ENCODE peak calls at places on chromosomes 12 and 14, in nine cellular contexts. One of them, this sample, is unnamed.
A peak's percentile ranks its signal among the peaks of the same experiment; 100 is the strongest.

GRCh38 chr14:105166571-105167302 is 1.8 kb downstream of the JAG2 start:
- DNase-seq in fibroblast of lung: no peak
- DNase-seq in endothelial cell: no peak
- DNase-seq in choroid plexus epithelial cell: no peak
- DNase-seq in body of pancreas: no peak
- DNase-seq in Caco-2: no peak
- DNase-seq in left ventricle myocardium inferior: no peak
- DNase-seq in RWPE1: no peak
- DNase-seq in esophagus muscularis mucosa: no peak
- DNase-seq in this sample: no peak

GRCh38 chr12:53660064-53660463 is 15.8 kb downstream of the ATP5MC2 start:
- DNase-seq in fibroblast of lung: peak; percentile 46
- DNase-seq in endothelial cell: no peak
- DNase-seq in choroid plexus epithelial cell: peak; percentile 24
- DNase-seq in body of pancreas: no peak
- DNase-seq in Caco-2: no peak
- DNase-seq in left ventricle myocardium inferior: no peak
- DNase-seq in RWPE1: no peak
- DNase-seq in esophagus muscularis mucosa: no peak
- DNase-seq in this sample: no peak

GRCh38 chr12:46787496-46788055 is 38.2 kb downstream of the SLC38A4 start:
- DNase-seq in fibroblast of lung: no peak
- DNase-seq in endothelial cell: no peak
- DNase-seq in choroid plexus epithelial cell: peak; percentile 23
- DNase-seq in body of pancreas: no peak
- DNase-seq in Caco-2: no peak
- DNase-seq in left ventricle myocardium inferior: no peak
- DNase-seq in RWPE1: no peak
- DNase-seq in esophagus muscularis mucosa: no peak
- DNase-seq in this sample: no peak

GRCh38 chr12:117155278-117156060 is 34.8 kb downstream of the FBXO21 start:
- DNase-seq in fibroblast of lung: peak; percentile 26
- DNase-seq in endothelial cell: peak; percentile 85
- DNase-seq in choroid plexus epithelial cell: peak; percentile 39
- DNase-seq in body of pancreas: peak; percentile 81
- DNase-seq in Caco-2: peak; percentile 95
- DNase-seq in left ventricle myocardium inferior: peak; percentile 36
- DNase-seq in RWPE1: peak; percentile 94
- DNase-seq in esophagus muscularis mucosa: no peak
- DNase-seq in this sample: peak; percentile 73

GRCh38 chr12:110813298-110813697 is 33.5 kb upstream of the CCDC63 start:
- DNase-seq in fibroblast of lung: no peak
- DNase-seq in endothelial cell: no peak
- DNase-seq in choroid plexus epithelial cell: no peak
- DNase-seq in body of pancreas: no peak
- DNase-seq in Caco-2: no peak
- DNase-seq in left ventricle myocardium inferior: no peak
- DNase-seq in RWPE1: no peak
- DNase-seq in esophagus muscularis mucosa: no peak
- DNase-seq in this sample: no peak

GRCh38 chr14:66508846-66509621 is 1.1 kb downstream of the GPHN start:
- DNase-seq in fibroblast of lung: peak; percentile 36
- DNase-seq in endothelial cell: peak; percentile 33
- DNase-seq in choroid plexus epithelial cell: peak; percentile 33
- DNase-seq in body of pancreas: peak; percentile 37
- DNase-seq in Caco-2: peak; percentile 41
- DNase-seq in left ventricle myocardium inferior: peak; percentile 29
- DNase-seq in RWPE1: peak; percentile 37
- DNase-seq in esophagus muscularis mucosa: no peak
- DNase-seq in this sample: peak; percentile 53

GRCh38 chr12:26327975-26328635 is 132.7 kb downstream of the SSPN start:
- DNase-seq in fibroblast of lung: no peak
- DNase-seq in endothelial cell: no peak
- DNase-seq in choroid plexus epithelial cell: no peak
- DNase-seq in body of pancreas: no peak
- DNase-seq in Caco-2: no peak
- DNase-seq in left ventricle myocardium inferior: no peak
- DNase-seq in RWPE1: no peak
- DNase-seq in esophagus muscularis mucosa: no peak
- DNase-seq in this sample: no peak

GRCh38 chr12:3275171-3276041 is 198.2 kb downstream of the TSPAN9 start:
- DNase-seq in fibroblast of lung: peak; percentile 66
- DNase-seq in endothelial cell: peak; percentile 84
- DNase-seq in choroid plexus epithelial cell: peak; percentile 80
- DNase-seq in body of pancreas: peak; percentile 77
- DNase-seq in Caco-2: peak; percentile 68
- DNase-seq in left ventricle myocardium inferior: peak; percentile 80
- DNase-seq in RWPE1: peak; percentile 74
- DNase-seq in esophagus muscularis mucosa: no peak
- DNase-seq in this sample: peak; percentile 99

GRCh38 chr12:6262635-6263034 is 47.8 kb upstream of the PLEKHG6 start:
- DNase-seq in fibroblast of lung: no peak
- DNase-seq in endothelial cell: no peak
- DNase-seq in choroid plexus epithelial cell: no peak
- DNase-seq in body of pancreas: no peak
- DNase-seq in Caco-2: no peak
- DNase-seq in left ventricle myocardium inferior: no peak
- DNase-seq in RWPE1: no peak
- DNase-seq in esophagus muscularis mucosa: no peak
- DNase-seq in this sample: no peak

GRCh38 chr14:66043921-66044320 is 442.2 kb upstream of the CCDC196 start:
- DNase-seq in fibroblast of lung: no peak
- DNase-seq in endothelial cell: no peak
- DNase-seq in choroid plexus epithelial cell: no peak
- DNase-seq in body of pancreas: no peak
- DNase-seq in Caco-2: no peak
- DNase-seq in left ventricle myocardium inferior: no peak
- DNase-seq in RWPE1: no peak
- DNase-seq in esophagus muscularis mucosa: no peak
- DNase-seq in this sample: no peak

GRCh38 chr14:69694730-69695663 is 71.9 kb upstream of the SRSF5 start:
- DNase-seq in fibroblast of lung: no peak
- DNase-seq in endothelial cell: no peak
- DNase-seq in choroid plexus epithelial cell: no peak
- DNase-seq in body of pancreas: no peak
- DNase-seq in Caco-2: no peak
- DNase-seq in left ventricle myocardium inferior: no peak
- DNase-seq in RWPE1: no peak
- DNase-seq in esophagus muscularis mucosa: no peak
- DNase-seq in this sample: no peak

GRCh38 chr12:108193922-108194321 is 64.8 kb downstream of the WSCD2 start:
- DNase-seq in fibroblast of lung: peak; percentile 9
- DNase-seq in endothelial cell: peak; percentile 49
- DNase-seq in choroid plexus epithelial cell: peak; percentile 46
- DNase-seq in body of pancreas: peak; percentile 38
- DNase-seq in Caco-2: no peak
- DNase-seq in left ventricle myocardium inferior: no peak
- DNase-seq in RWPE1: peak; percentile 54
- DNase-seq in esophagus muscularis mucosa: no peak
- DNase-seq in this sample: peak; percentile 94

GRCh38 chr12:98587084-98587483 is 6.4 kb upstream of the SLC25A3 start:
- DNase-seq in fibroblast of lung: no peak
- DNase-seq in endothelial cell: no peak
- DNase-seq in choroid plexus epithelial cell: no peak
- DNase-seq in body of pancreas: no peak
- DNase-seq in Caco-2: no peak
- DNase-seq in left ventricle myocardium inferior: no peak
- DNase-seq in RWPE1: no peak
- DNase-seq in esophagus muscularis mucosa: no peak
- DNase-seq in this sample: peak; percentile 3

GRCh38 chr14:77043177-77043983 is 14.9 kb upstream of the IRF2BPL start:
- DNase-seq in fibroblast of lung: peak; percentile 88
- DNase-seq in endothelial cell: no peak
- DNase-seq in choroid plexus epithelial cell: peak; percentile 91
- DNase-seq in body of pancreas: no peak
- DNase-seq in Caco-2: no peak
- DNase-seq in left ventricle myocardium inferior: no peak
- DNase-seq in RWPE1: peak; percentile 53
- DNase-seq in esophagus muscularis mucosa: no peak
- DNase-seq in this sample: peak; percentile 58

GRCh38 chr12:23555180-23555784 is 394.2 kb downstream of the SOX5 start:
- DNase-seq in fibroblast of lung: no peak
- DNase-seq in endothelial cell: no peak
- DNase-seq in choroid plexus epithelial cell: no peak
- DNase-seq in body of pancreas: no peak
- DNase-seq in Caco-2: no peak
- DNase-seq in left ventricle myocardium inferior: no peak
- DNase-seq in RWPE1: no peak
- DNase-seq in esophagus muscularis mucosa: no peak
- DNase-seq in this sample: no peak

DNA sequence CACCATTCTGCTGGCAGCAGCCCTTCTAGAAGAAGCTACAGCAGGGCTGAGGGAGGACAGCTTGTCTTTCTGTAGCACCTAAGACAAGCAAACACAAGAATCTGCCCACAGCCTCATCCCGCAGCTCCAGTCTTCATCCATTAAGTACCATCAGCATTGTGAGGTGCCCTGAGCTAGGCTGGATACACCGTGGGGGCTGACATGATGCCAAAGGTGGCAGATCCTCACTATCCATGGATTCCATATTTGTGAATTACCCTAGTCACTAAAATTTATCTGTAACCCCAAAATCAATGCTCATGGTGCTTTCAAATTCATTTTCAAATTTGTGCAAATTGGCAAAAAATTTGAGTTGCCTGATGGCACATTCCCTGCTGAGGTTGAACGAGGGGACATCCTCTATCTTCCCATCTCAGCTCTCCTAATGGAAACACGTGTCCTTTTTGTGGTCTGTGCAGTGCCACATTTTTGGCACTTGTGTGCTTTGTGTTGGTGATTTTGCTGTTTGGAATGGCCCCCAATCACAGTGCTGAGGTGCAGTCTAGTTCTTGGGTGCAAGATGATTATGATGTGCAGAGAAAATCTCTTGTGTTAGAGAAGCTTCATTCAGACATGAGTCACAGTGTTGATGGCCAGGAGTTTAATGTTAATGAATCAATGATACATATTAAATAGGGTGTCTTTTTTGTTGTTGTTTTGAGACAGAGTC is 7.0 kb downstream of the PITPNM2 start:
- DNase-seq in fibroblast of lung: no peak
- DNase-seq in endothelial cell: no peak
- DNase-seq in choroid plexus epithelial cell: no peak
- DNase-seq in body of pancreas: no peak
- DNase-seq in Caco-2: no peak
- DNase-seq in left ventricle myocardium inferior: no peak
- DNase-seq in RWPE1: no peak
- DNase-seq in esophagus muscularis mucosa: no peak
- DNase-seq in this sample: no peak
- TF ChIP-seq CTCF in fibroblast of lung: no peak
- TF ChIP-seq CTCF in endothelial cell: no peak
- TF ChIP-seq CTCF in choroid plexus epithelial cell: no peak
- TF ChIP-seq CTCF in body of pancreas: no peak
- TF ChIP-seq CTCF in Caco-2: no peak
- TF ChIP-seq CTCF in left ventricle myocardium inferior: no peak
- TF ChIP-seq CTCF in RWPE1: no peak
- TF ChIP-seq CTCF in esophagus muscularis mucosa: no peak
- TF ChIP-seq CTCF in this sample: no peak

GRCh38 chr14:53306926-53307325 is 153.8 kb upstream of the DDHD1 start:
- DNase-seq in fibroblast of lung: peak; percentile 49
- DNase-seq in endothelial cell: no peak
- DNase-seq in choroid plexus epithelial cell: peak; percentile 34
- DNase-seq in body of pancreas: no peak
- DNase-seq in Caco-2: no peak
- DNase-seq in left ventricle myocardium inferior: no peak
- DNase-seq in RWPE1: no peak
- DNase-seq in esophagus muscularis mucosa: no peak
- DNase-seq in this sample: peak; percentile 86
- TF ChIP-seq CTCF in fibroblast of lung: no peak
- TF ChIP-seq CTCF in endothelial cell: no peak
- TF ChIP-seq CTCF in choroid plexus epithelial cell: no peak
- TF ChIP-seq CTCF in body of pancreas: no peak
- TF ChIP-seq CTCF in Caco-2: no peak
- TF ChIP-seq CTCF in left ventricle myocardium inferior: no peak
- TF ChIP-seq CTCF in RWPE1: no peak
- TF ChIP-seq CTCF in esophagus muscularis mucosa: no peak
- TF ChIP-seq CTCF in this sample: no peak

GRCh38 chr14:35046751-35047536 is 872 bp downstream of the FAM177A1 start:
- DNase-seq in fibroblast of lung: no peak
- DNase-seq in endothelial cell: no peak
- DNase-seq in choroid plexus epithelial cell: peak; percentile 55
- DNase-seq in body of pancreas: peak; percentile 53
- DNase-seq in Caco-2: peak; percentile 64
- DNase-seq in left ventricle myocardium inferior: no peak
- DNase-seq in RWPE1: peak; percentile 52
- DNase-seq in esophagus muscularis mucosa: peak; percentile 92
- DNase-seq in this sample: peak; percentile 51

GRCh38 chr14:35047961-35048513 is 2.0 kb downstream of the FAM177A1 start:
- DNase-seq in fibroblast of lung: no peak
- DNase-seq in endothelial cell: no peak
- DNase-seq in choroid plexus epithelial cell: no peak
- DNase-seq in body of pancreas: no peak
- DNase-seq in Caco-2: no peak
- DNase-seq in left ventricle myocardium inferior: no peak
- DNase-seq in RWPE1: no peak
- DNase-seq in esophagus muscularis mucosa: no peak
- DNase-seq in this sample: no peak

GRCh38 chr14:35052637-35053036 is 6.6 kb downstream of the FAM177A1 start:
- DNase-seq in fibroblast of lung: no peak
- DNase-seq in endothelial cell: no peak
- DNase-seq in choroid plexus epithelial cell: no peak
- DNase-seq in body of pancreas: no peak
- DNase-seq in Caco-2: no peak
- DNase-seq in left ventricle myocardium inferior: no peak
- DNase-seq in RWPE1: no peak
- DNase-seq in esophagus muscularis mucosa: no peak
- DNase-seq in this sample: no peak

GRCh38 chr14:35051796-35052195 is 5.7 kb downstream of the FAM177A1 start:
- DNase-seq in fibroblast of lung: peak; percentile 20
- DNase-seq in endothelial cell: no peak
- DNase-seq in choroid plexus epithelial cell: peak; percentile 81
- DNase-seq in body of pancreas: no peak
- DNase-seq in Caco-2: no peak
- DNase-seq in left ventricle myocardium inferior: no peak
- DNase-seq in RWPE1: no peak
- DNase-seq in esophagus muscularis mucosa: no peak
- DNase-seq in this sample: no peak

DNA sequence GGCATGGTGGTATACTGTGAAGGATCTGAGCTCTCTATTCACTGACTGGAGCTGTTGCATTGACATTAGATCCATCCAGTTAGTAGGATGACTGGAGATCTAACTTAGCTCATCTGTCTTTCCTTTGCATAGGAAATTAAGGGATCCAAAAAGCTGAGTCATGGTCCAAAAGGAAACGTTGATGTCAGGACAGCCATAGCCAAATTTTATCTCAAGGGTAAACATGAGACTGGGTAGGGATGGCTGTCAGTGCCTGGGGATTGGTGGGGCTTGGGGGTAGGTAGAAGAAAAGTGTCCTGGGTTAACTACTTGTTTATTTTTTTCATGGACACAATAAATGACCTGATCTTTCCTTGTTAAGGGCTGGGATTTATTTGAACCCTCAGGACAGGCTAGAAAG is 4.6 kb downstream of the FAM177A1 start:
- DNase-seq in fibroblast of lung: peak; percentile 53
- DNase-seq in endothelial cell: no peak
- DNase-seq in choroid plexus epithelial cell: peak; percentile 57
- DNase-seq in body of pancreas: no peak
- DNase-seq in Caco-2: no peak
- DNase-seq in left ventricle myocardium inferior: no peak
- DNase-seq in RWPE1: no peak
- DNase-seq in esophagus muscularis mucosa: no peak
- DNase-seq in this sample: peak; percentile 91
- TF ChIP-seq CTCF in fibroblast of lung: no peak
- TF ChIP-seq CTCF in endothelial cell: no peak
- TF ChIP-seq CTCF in choroid plexus epithelial cell: no peak
- TF ChIP-seq CTCF in body of pancreas: no peak
- TF ChIP-seq CTCF in Caco-2: no peak
- TF ChIP-seq CTCF in left ventricle myocardium inferior: no peak
- TF ChIP-seq CTCF in RWPE1: no peak
- TF ChIP-seq CTCF in esophagus muscularis mucosa: no peak
- TF ChIP-seq CTCF in this sample: no peak

GRCh38 chr12:126347421-126347820 is 1282.2 kb downstream of the AACS start:
- DNase-seq in fibroblast of lung: no peak
- DNase-seq in endothelial cell: no peak
- DNase-seq in choroid plexus epithelial cell: no peak
- DNase-seq in body of pancreas: no peak
- DNase-seq in Caco-2: no peak
- DNase-seq in left ventricle myocardium inferior: no peak
- DNase-seq in RWPE1: no peak
- DNase-seq in esophagus muscularis mucosa: no peak
- DNase-seq in this sample: no peak
- TF ChIP-seq CTCF in fibroblast of lung: no peak
- TF ChIP-seq CTCF in endothelial cell: no peak
- TF ChIP-seq CTCF in choroid plexus epithelial cell: no peak
- TF ChIP-seq CTCF in body of pancreas: no peak
- TF ChIP-seq CTCF in Caco-2: no peak
- TF ChIP-seq CTCF in left ventricle myocardium inferior: no peak
- TF ChIP-seq CTCF in RWPE1: no peak
- TF ChIP-seq CTCF in esophagus muscularis mucosa: no peak
- TF ChIP-seq CTCF in this sample: peak; percentile 31